ENCODE peak calls at places on chromosomes 13 and 19, in four cellular contexts. One of them, this sample, is unnamed.

GRCh38 chr19:13079542-13079986 is 23.1 kb downstream of the LYL1 start:
- DNase-seq in GM23338: no peak
- DNase-seq in HFF-Myc: peak; percentile 83
- DNase-seq in astrocyte of the spinal cord: peak; percentile 76
- DNase-seq in this sample: peak; percentile 59

GRCh38 chr13:44054525-44054924 is 174.8 kb downstream of the LACC1 start:
- DNase-seq in GM23338: no peak
- DNase-seq in HFF-Myc: no peak
- DNase-seq in astrocyte of the spinal cord: no peak
- DNase-seq in this sample: no peak

GRCh38 chr19:51389143-51389542 is 1.2 kb downstream of the C19orf84 start:
- DNase-seq in GM23338: no peak
- DNase-seq in HFF-Myc: no peak
- DNase-seq in astrocyte of the spinal cord: no peak
- DNase-seq in this sample: no peak

GRCh38 chr13:96730676-96731075 is 263.6 kb downstream of the OXGR1 start:
- DNase-seq in GM23338: no peak
- DNase-seq in HFF-Myc: no peak
- DNase-seq in astrocyte of the spinal cord: no peak
- DNase-seq in this sample: no peak

GRCh38 chr19:4443966-4444764 is 13.4 kb downstream of the UBXN6 start:
- DNase-seq in GM23338: no peak
- DNase-seq in HFF-Myc: no peak
- DNase-seq in astrocyte of the spinal cord: no peak
- DNase-seq in this sample: no peak

GRCh38 chr19:13995017-13995728 is 10.9 kb downstream of the RFX1 start:
- DNase-seq in GM23338: no peak
- DNase-seq in HFF-Myc: no peak
- DNase-seq in astrocyte of the spinal cord: no peak
- DNase-seq in this sample: no peak

GRCh38 chr19:4650159-4650558 is 10.8 kb downstream of the TNFAIP8L1 start:
- DNase-seq in GM23338: no peak
- DNase-seq in HFF-Myc: no peak
- DNase-seq in astrocyte of the spinal cord: no peak
- DNase-seq in this sample: no peak

GRCh38 chr13:21670006-21670882 is 629 bp upstream of the FGF9 start:
- DNase-seq in GM23338: peak; percentile 76
- DNase-seq in HFF-Myc: no peak
- DNase-seq in astrocyte of the spinal cord: peak; percentile 73
- DNase-seq in this sample: peak; percentile 52

DNA sequence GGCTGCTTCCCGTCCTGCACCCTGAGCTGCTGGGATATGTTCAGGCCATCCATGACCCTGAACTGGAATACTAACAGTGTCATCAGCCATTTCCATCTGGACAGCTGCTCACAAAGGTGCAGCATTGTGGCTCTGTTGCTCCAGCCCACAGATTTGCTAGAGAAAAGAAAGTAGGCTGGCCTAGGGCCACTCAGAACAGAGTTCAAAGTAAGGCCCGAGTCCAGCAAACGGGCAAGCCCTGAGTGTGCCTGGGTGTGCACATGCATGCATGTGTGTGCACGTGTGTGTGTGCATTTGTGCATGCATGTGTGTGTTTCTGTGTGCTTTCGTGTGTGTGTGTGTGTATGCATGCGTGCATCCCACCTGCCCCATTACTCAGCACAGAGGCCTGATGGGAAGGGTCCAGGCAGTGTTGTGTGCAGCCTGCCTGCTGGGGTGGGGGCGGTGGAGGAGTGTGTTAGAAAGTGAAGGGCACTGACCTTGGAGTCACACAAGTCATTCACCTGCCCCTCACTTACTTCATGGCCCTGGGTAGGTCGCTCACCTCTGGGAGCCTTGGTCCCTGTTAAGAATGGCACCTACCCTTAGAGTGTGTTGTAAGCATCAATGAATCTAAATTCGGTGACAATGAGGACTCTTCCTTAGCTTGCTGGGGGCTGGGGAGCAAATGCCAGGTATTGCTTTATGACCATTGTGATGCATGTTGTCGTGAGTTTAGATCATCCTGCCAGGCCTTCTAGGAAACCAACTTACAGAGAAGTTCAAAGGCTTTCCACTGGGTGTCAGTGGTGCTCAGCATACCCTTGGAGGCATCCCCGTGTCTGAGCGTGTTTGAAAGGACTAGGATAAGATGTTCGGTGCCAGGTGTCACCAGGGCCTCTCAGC is 53.2 kb downstream of the GPR12 start:
- DNase-seq in GM23338: peak; percentile 91
- DNase-seq in HFF-Myc: peak; percentile 5
- DNase-seq in astrocyte of the spinal cord: peak; percentile 45
- DNase-seq in this sample: peak; percentile 42
- TF ChIP-seq CTCF in GM23338: peak; percentile 86
- TF ChIP-seq CTCF in HFF-Myc: peak; percentile 57
- TF ChIP-seq CTCF in astrocyte of the spinal cord: peak; percentile 69
- TF ChIP-seq CTCF in this sample: peak; percentile 28

DNA sequence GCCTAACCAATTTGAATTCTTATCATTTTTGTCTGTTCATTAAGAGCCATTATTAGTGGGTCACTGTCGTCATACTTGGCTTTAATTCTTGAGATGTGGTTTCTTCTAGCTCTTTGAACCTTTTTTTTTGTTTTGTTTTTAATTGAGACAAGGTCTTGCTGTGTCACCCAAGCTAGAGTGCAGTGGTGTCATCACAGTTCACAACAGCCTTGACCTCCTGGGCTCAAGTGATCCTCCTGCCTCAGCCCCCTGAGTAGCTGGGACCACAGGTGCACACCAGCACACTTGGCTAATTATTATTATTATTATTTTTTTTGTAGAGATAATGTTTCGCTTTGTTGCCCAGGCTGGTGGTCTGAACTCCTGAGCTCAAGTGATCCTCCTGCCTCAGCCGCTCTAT is 25.8 kb upstream of the LDLR start:
- DNase-seq in GM23338: no peak
- DNase-seq in HFF-Myc: no peak
- DNase-seq in astrocyte of the spinal cord: no peak
- DNase-seq in this sample: no peak
- TF ChIP-seq CTCF in GM23338: no peak
- TF ChIP-seq CTCF in HFF-Myc: no peak
- TF ChIP-seq CTCF in astrocyte of the spinal cord: no peak
- TF ChIP-seq CTCF in this sample: no peak

GRCh38 chr13:77476456-77476855 is 59.0 kb upstream of the SCEL start:
- DNase-seq in GM23338: no peak
- DNase-seq in HFF-Myc: no peak
- DNase-seq in astrocyte of the spinal cord: no peak
- DNase-seq in this sample: no peak

GRCh38 chr13:77477299-77477848 is 58.1 kb upstream of the SCEL start:
- DNase-seq in GM23338: no peak
- DNase-seq in HFF-Myc: no peak
- DNase-seq in astrocyte of the spinal cord: no peak
- DNase-seq in this sample: no peak

GRCh38 chr13:77480071-77480470 is 55.4 kb upstream of the SCEL start:
- DNase-seq in GM23338: peak; percentile 57
- DNase-seq in HFF-Myc: no peak
- DNase-seq in astrocyte of the spinal cord: no peak
- DNase-seq in this sample: no peak

GRCh38 chr13:77479326-77479725 is 56.2 kb upstream of the SCEL start:
- DNase-seq in GM23338: no peak
- DNase-seq in HFF-Myc: no peak
- DNase-seq in astrocyte of the spinal cord: no peak
- DNase-seq in this sample: no peak

DNA sequence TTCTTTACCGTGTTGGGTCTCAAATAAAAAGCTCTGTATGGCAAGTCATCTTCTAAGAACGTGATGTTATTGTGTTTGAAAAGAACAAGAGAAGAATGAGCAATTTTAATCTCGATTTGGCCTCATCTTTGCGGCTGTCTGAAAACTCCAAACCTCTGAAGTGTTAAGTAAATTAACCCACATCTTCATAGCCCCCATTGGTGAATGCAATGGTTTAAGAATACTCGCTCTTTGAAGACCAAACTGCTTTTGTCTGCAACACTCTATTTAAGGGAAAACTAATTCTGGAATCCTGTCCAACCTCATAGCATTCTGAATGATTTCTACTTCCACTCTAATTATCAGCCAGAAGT is 56.9 kb upstream of the SCEL start:
- DNase-seq in GM23338: no peak
- DNase-seq in HFF-Myc: no peak
- DNase-seq in astrocyte of the spinal cord: no peak
- DNase-seq in this sample: no peak
- TF ChIP-seq CTCF in GM23338: no peak
- TF ChIP-seq CTCF in HFF-Myc: no peak
- TF ChIP-seq CTCF in astrocyte of the spinal cord: no peak
- TF ChIP-seq CTCF in this sample: no peak

GRCh38 chr13:37138169-37138568 is 32.7 kb upstream of the CSNK1A1L start:
- DNase-seq in GM23338: peak; percentile 64
- DNase-seq in HFF-Myc: no peak
- DNase-seq in astrocyte of the spinal cord: no peak
- DNase-seq in this sample: no peak
- TF ChIP-seq CTCF in GM23338: peak; percentile 56
- TF ChIP-seq CTCF in HFF-Myc: peak; percentile 43
- TF ChIP-seq CTCF in astrocyte of the spinal cord: peak; percentile 20
- TF ChIP-seq CTCF in this sample: no peak

GRCh38 chr13:49436890-49437289 is 7.0 kb downstream of the CAB39L start:
- DNase-seq in GM23338: no peak
- DNase-seq in HFF-Myc: no peak
- DNase-seq in astrocyte of the spinal cord: peak; percentile 65
- DNase-seq in this sample: peak; percentile 1
- TF ChIP-seq CTCF in GM23338: no peak
- TF ChIP-seq CTCF in HFF-Myc: no peak
- TF ChIP-seq CTCF in astrocyte of the spinal cord: peak; percentile 6
- TF ChIP-seq CTCF in this sample: no peak